ENCODE peak calls at places on chromosomes 1 and 21, in six cellular contexts. One of them, this sample, is unnamed.

GRCh38 chr1:119782541-119783338 is 14.0 kb upstream of the HMGCS2 start:
- DNase-seq in right atrium auricular region: no peak
- DNase-seq in tibial nerve: no peak
- DNase-seq in OCI-LY7: no peak
- DNase-seq in esophagus squamous epithelium: no peak
- DNase-seq in right lobe of liver: no peak
- DNase-seq in this sample: no peak

GRCh38 chr1:248366609-248367008 is 5.1 kb downstream of the OR2T4 start:
- DNase-seq in right atrium auricular region: no peak
- DNase-seq in tibial nerve: no peak
- DNase-seq in OCI-LY7: no peak
- DNase-seq in esophagus squamous epithelium: no peak
- DNase-seq in right lobe of liver: no peak
- DNase-seq in this sample: no peak

GRCh38 chr1:220918285-220918951 is 39.2 kb downstream of the HLX start:
- DNase-seq in right atrium auricular region: no peak
- DNase-seq in tibial nerve: no peak
- DNase-seq in OCI-LY7: no peak
- DNase-seq in esophagus squamous epithelium: no peak
- DNase-seq in right lobe of liver: no peak
- DNase-seq in this sample: no peak

GRCh38 chr1:31797216-31797615 is 18.6 kb downstream of the SPOCD1 start:
- DNase-seq in right atrium auricular region: no peak
- DNase-seq in tibial nerve: no peak
- DNase-seq in OCI-LY7: no peak
- DNase-seq in esophagus squamous epithelium: no peak
- DNase-seq in right lobe of liver: no peak
- DNase-seq in this sample: no peak

GRCh38 chr1:17844146-17844826 is 89.2 kb downstream of the ACTL8 start:
- DNase-seq in right atrium auricular region: no peak
- DNase-seq in tibial nerve: no peak
- DNase-seq in OCI-LY7: no peak
- DNase-seq in esophagus squamous epithelium: no peak
- DNase-seq in right lobe of liver: no peak
- DNase-seq in this sample: no peak

GRCh38 chr1:173478099-173478555 is 992 bp downstream of the PRDX6 start:
- DNase-seq in right atrium auricular region: peak
- DNase-seq in tibial nerve: peak
- DNase-seq in OCI-LY7: no peak
- DNase-seq in esophagus squamous epithelium: no peak
- DNase-seq in right lobe of liver: peak
- DNase-seq in this sample: peak

GRCh38 chr1:150895618-150896017 is 8.7 kb downstream of the CTXND2 start:
- DNase-seq in right atrium auricular region: no peak
- DNase-seq in tibial nerve: no peak
- DNase-seq in OCI-LY7: no peak
- DNase-seq in esophagus squamous epithelium: no peak
- DNase-seq in right lobe of liver: no peak
- DNase-seq in this sample: no peak

GRCh38 chr1:53145942-53146708 is 3.7 kb upstream of the SLC1A7 start:
- DNase-seq in right atrium auricular region: peak
- DNase-seq in tibial nerve: no peak
- DNase-seq in OCI-LY7: no peak
- DNase-seq in esophagus squamous epithelium: no peak
- DNase-seq in right lobe of liver: peak
- DNase-seq in this sample: no peak

GRCh38 chr1:38392866-38393265 is 346.3 kb upstream of the POU3F1 start:
- DNase-seq in right atrium auricular region: no peak
- DNase-seq in tibial nerve: no peak
- DNase-seq in OCI-LY7: no peak
- DNase-seq in esophagus squamous epithelium: no peak
- DNase-seq in right lobe of liver: no peak
- DNase-seq in this sample: no peak

GRCh38 chr1:202852163-202852904 is 36.6 kb downstream of the RABIF start:
- DNase-seq in right atrium auricular region: no peak
- DNase-seq in tibial nerve: no peak
- DNase-seq in OCI-LY7: peak
- DNase-seq in esophagus squamous epithelium: no peak
- DNase-seq in right lobe of liver: no peak
- DNase-seq in this sample: no peak

GRCh38 chr1:174153085-174153824 is 6.1 kb upstream of the RABGAP1L start:
- DNase-seq in right atrium auricular region: no peak
- DNase-seq in tibial nerve: no peak
- DNase-seq in OCI-LY7: peak
- DNase-seq in esophagus squamous epithelium: no peak
- DNase-seq in right lobe of liver: no peak
- DNase-seq in this sample: no peak

GRCh38 chr1:211036701-211037494 is 97.0 kb downstream of the KCNH1 start:
- DNase-seq in right atrium auricular region: no peak
- DNase-seq in tibial nerve: no peak
- DNase-seq in OCI-LY7: no peak
- DNase-seq in esophagus squamous epithelium: no peak
- DNase-seq in right lobe of liver: no peak
- DNase-seq in this sample: no peak

GRCh38 chr21:36433011-36433709 is 46.8 kb downstream of the CLDN14 start:
- DNase-seq in right atrium auricular region: no peak
- DNase-seq in tibial nerve: no peak
- DNase-seq in OCI-LY7: no peak
- DNase-seq in esophagus squamous epithelium: no peak
- DNase-seq in right lobe of liver: no peak
- DNase-seq in this sample: no peak

GRCh38 chr1:238658766-238659165 is 727.6 kb upstream of the CHRM3 start:
- DNase-seq in right atrium auricular region: no peak
- DNase-seq in tibial nerve: no peak
- DNase-seq in OCI-LY7: no peak
- DNase-seq in esophagus squamous epithelium: no peak
- DNase-seq in right lobe of liver: no peak
- DNase-seq in this sample: no peak

GRCh38 chr1:29124366-29125236 is 898 bp upstream of the TMEM200B start:
- DNase-seq in right atrium auricular region: peak
- DNase-seq in tibial nerve: peak
- DNase-seq in OCI-LY7: peak
- DNase-seq in esophagus squamous epithelium: no peak
- DNase-seq in right lobe of liver: peak
- DNase-seq in this sample: no peak

GRCh38 chr1:109239580-109240068 is 9.7 kb upstream of the CELSR2 start:
- DNase-seq in right atrium auricular region: peak
- DNase-seq in tibial nerve: no peak
- DNase-seq in OCI-LY7: peak
- DNase-seq in esophagus squamous epithelium: no peak
- DNase-seq in right lobe of liver: peak
- DNase-seq in this sample: no peak

GRCh38 chr1:64378826-64379225 is 91.1 kb upstream of the CACHD1 start:
- DNase-seq in right atrium auricular region: no peak
- DNase-seq in tibial nerve: no peak
- DNase-seq in OCI-LY7: no peak
- DNase-seq in esophagus squamous epithelium: no peak
- DNase-seq in right lobe of liver: no peak
- DNase-seq in this sample: no peak

GRCh38 chr1:56758135-56758534 is 61.1 kb downstream of the FYB2 start:
- DNase-seq in right atrium auricular region: no peak
- DNase-seq in tibial nerve: no peak
- DNase-seq in OCI-LY7: no peak
- DNase-seq in esophagus squamous epithelium: no peak
- DNase-seq in right lobe of liver: peak
- DNase-seq in this sample: no peak

GRCh38 chr1:197519741-197520334 is 251.8 kb downstream of the CRB1 start:
- DNase-seq in right atrium auricular region: no peak
- DNase-seq in tibial nerve: no peak
- DNase-seq in OCI-LY7: peak
- DNase-seq in esophagus squamous epithelium: no peak
- DNase-seq in right lobe of liver: no peak
- DNase-seq in this sample: no peak

GRCh38 chr1:17207540-17207939 is 2.6 kb downstream of the PADI1 start:
- DNase-seq in right atrium auricular region: no peak
- DNase-seq in tibial nerve: no peak
- DNase-seq in OCI-LY7: no peak
- DNase-seq in esophagus squamous epithelium: no peak
- DNase-seq in right lobe of liver: no peak
- DNase-seq in this sample: no peak

GRCh38 chr1:32981003-32981909 is 16.6 kb upstream of the RNF19B start:
- DNase-seq in right atrium auricular region: peak
- DNase-seq in tibial nerve: peak
- DNase-seq in OCI-LY7: peak
- DNase-seq in esophagus squamous epithelium: no peak
- DNase-seq in right lobe of liver: no peak
- DNase-seq in this sample: peak

GRCh38 chr1:159923203-159924024 is 1.9 kb downstream of the TAGLN2 start:
- DNase-seq in right atrium auricular region: peak
- DNase-seq in tibial nerve: peak
- DNase-seq in OCI-LY7: peak
- DNase-seq in esophagus squamous epithelium: peak
- DNase-seq in right lobe of liver: peak
- DNase-seq in this sample: peak

GRCh38 chr1:156073740-156074139 is 8.5 kb downstream of the MEX3A start:
- DNase-seq in right atrium auricular region: no peak
- DNase-seq in tibial nerve: no peak
- DNase-seq in OCI-LY7: no peak
- DNase-seq in esophagus squamous epithelium: no peak
- DNase-seq in right lobe of liver: no peak
- DNase-seq in this sample: no peak

GRCh38 chr1:152013664-152014237 is 20.1 kb upstream of the S100A10 start:
- DNase-seq in right atrium auricular region: no peak
- DNase-seq in tibial nerve: no peak
- DNase-seq in OCI-LY7: peak
- DNase-seq in esophagus squamous epithelium: no peak
- DNase-seq in right lobe of liver: no peak
- DNase-seq in this sample: no peak
- TF ChIP-seq CTCF in right atrium auricular region: peak
- TF ChIP-seq CTCF in tibial nerve: peak
- TF ChIP-seq CTCF in OCI-LY7: peak
- TF ChIP-seq CTCF in esophagus squamous epithelium: peak
- TF ChIP-seq CTCF in right lobe of liver: peak
- TF ChIP-seq CTCF in this sample: no peak

GRCh38 chr1:213983589-213984386 is 4.0 kb upstream of the PROX1 start:
- DNase-seq in right atrium auricular region: no peak
- DNase-seq in tibial nerve: no peak
- DNase-seq in OCI-LY7: no peak
- DNase-seq in esophagus squamous epithelium: no peak
- DNase-seq in right lobe of liver: peak
- DNase-seq in this sample: no peak
- H3K4me3 ChIP-seq in right atrium auricular region: peak
- H3K4me3 ChIP-seq in tibial nerve: no peak
- H3K4me3 ChIP-seq in OCI-LY7: no peak
- H3K4me3 ChIP-seq in esophagus squamous epithelium: no peak
- H3K4me3 ChIP-seq in right lobe of liver: peak
- H3K4me3 ChIP-seq in this sample: no peak

GRCh38 chr1:171220551-171221175 is 27.6 kb upstream of the FMO1 start:
- DNase-seq in right atrium auricular region: no peak
- DNase-seq in tibial nerve: no peak
- DNase-seq in OCI-LY7: no peak
- DNase-seq in esophagus squamous epithelium: no peak
- DNase-seq in right lobe of liver: no peak
- DNase-seq in this sample: no peak

GRCh38 chr1:171221665-171222591 is 26.4 kb upstream of the FMO1 start:
- DNase-seq in right atrium auricular region: no peak
- DNase-seq in tibial nerve: no peak
- DNase-seq in OCI-LY7: no peak
- DNase-seq in esophagus squamous epithelium: no peak
- DNase-seq in right lobe of liver: no peak
- DNase-seq in this sample: no peak

GRCh38 chr1:171226757-171227370 is 21.4 kb upstream of the FMO1 start:
- DNase-seq in right atrium auricular region: no peak
- DNase-seq in tibial nerve: peak
- DNase-seq in OCI-LY7: peak
- DNase-seq in esophagus squamous epithelium: no peak
- DNase-seq in right lobe of liver: peak
- DNase-seq in this sample: no peak

GRCh38 chr1:171219751-171220385 is 28.4 kb upstream of the FMO1 start:
- DNase-seq in right atrium auricular region: no peak
- DNase-seq in tibial nerve: no peak
- DNase-seq in OCI-LY7: no peak
- DNase-seq in esophagus squamous epithelium: no peak
- DNase-seq in right lobe of liver: no peak
- DNase-seq in this sample: no peak

DNA sequence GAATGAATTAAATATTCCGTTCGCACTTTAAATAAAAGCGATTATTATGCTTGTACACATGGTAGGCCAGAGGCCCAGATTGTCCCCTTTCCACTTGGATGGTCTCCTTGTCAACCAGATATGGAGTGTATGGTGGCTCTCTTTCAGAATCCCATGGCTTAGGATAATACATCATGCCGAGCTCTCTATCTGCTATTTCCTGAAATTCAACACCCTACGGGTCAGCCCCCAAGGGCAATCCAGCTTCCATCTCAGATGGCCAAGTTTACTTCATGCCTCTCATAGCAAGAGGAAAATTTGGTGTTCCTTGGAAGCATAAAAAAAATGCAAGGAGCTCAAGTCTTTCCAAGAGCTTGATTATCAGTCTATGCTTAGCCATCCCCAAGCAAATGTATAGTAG is 25.3 kb upstream of the FMO1 start:
- DNase-seq in right atrium auricular region: no peak
- DNase-seq in tibial nerve: no peak
- DNase-seq in OCI-LY7: no peak
- DNase-seq in esophagus squamous epithelium: no peak
- DNase-seq in right lobe of liver: no peak
- DNase-seq in this sample: no peak
- H3K27ac ChIP-seq in right atrium auricular region: peak
- H3K27ac ChIP-seq in tibial nerve: no peak
- H3K27ac ChIP-seq in OCI-LY7: no peak
- H3K27ac ChIP-seq in esophagus squamous epithelium: peak
- H3K27ac ChIP-seq in right lobe of liver: no peak
- H3K27ac ChIP-seq in this sample: peak

DNA sequence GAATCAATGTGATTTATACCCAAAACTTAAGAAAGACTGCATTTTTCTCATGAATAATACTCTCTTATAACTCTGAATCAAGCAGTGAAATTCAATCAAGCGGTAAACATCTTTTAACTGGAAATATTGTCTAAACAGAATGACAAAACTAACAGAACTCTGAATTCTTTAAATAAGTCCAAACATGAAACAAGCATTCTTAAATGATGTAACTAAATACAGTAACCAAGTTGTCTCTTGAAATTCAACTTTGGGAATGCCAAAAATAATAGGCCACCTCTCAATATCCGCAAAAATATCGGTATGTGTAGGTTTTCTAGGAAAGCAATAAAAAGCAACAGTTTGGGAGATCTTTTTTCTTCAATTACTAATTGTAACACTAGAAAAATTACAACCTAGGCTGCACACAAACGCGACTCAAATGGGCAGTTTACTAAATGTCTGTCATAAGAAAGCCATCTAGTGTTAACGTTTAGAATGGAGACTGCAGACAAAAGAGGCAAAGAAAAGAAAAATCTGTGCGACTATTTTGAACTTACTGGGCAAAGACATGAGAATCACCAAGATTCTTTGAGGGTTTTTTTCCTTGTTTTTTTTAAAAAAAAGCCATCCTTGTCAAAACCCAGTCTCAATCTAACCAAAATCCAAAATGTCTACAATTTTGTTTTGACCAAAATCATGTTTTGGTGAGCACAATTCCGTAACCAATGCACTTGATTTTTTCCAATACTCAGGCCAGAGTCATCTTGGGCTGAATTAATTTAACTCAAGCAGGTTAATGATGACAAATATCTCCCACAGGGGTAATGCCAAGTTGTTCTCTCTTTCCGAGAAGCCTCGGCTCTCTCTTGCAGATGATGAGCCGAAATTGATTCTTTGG is 1.4 kb downstream of the SIPA1L2 start:
- DNase-seq in right atrium auricular region: no peak
- DNase-seq in tibial nerve: no peak
- DNase-seq in OCI-LY7: peak
- DNase-seq in esophagus squamous epithelium: no peak
- DNase-seq in right lobe of liver: no peak
- DNase-seq in this sample: no peak
- TF ChIP-seq CTCF in right atrium auricular region: peak
- TF ChIP-seq CTCF in tibial nerve: peak
- TF ChIP-seq CTCF in OCI-LY7: peak
- TF ChIP-seq CTCF in esophagus squamous epithelium: peak
- TF ChIP-seq CTCF in right lobe of liver: peak
- TF ChIP-seq CTCF in this sample: no peak

This sample was measured in thoracic aorta.